ENCODE peak calls at places on chromosomes 1 and 21, in six cellular contexts. E, B, Z, Y, D and R are unnamed samples.
A peak's percentile ranks its signal among the peaks of the same experiment; 100 is the strongest.

GRCh38 chr1:158147396-158148353 is 33.0 kb upstream of the CD1D start:
- DNase-seq in E (no peak), B (no peak), Z (no peak), Y (peak; percentile 51), D (no peak), R (no peak)

GRCh38 chr1:42949312-42950145 is 9.1 kb downstream of the SLC2A1 start:
- DNase-seq in E (peak; percentile 39), B (no peak), Z (no peak), Y (no peak), D (no peak), R (no peak)

GRCh38 chr1:38046333-38046883 is at the start of gene POU3F1:
- DNase-seq in E (no peak), B (no peak), Z (peak; percentile 82), Y (no peak), D (no peak), R (no peak)

GRCh38 chr1:180927841-180928240 is 15.1 kb downstream of the KIAA1614 start:
- DNase-seq in E (no peak), B (no peak), Z (no peak), Y (no peak), D (no peak), R (no peak)

GRCh38 chr1:7549693-7550161 is 221.4 kb upstream of the VAMP3 start:
- DNase-seq in E (no peak), B (no peak), Z (no peak), Y (peak; percentile 73), D (peak; percentile 11), R (no peak)

GRCh38 chr1:207824691-207825090 is 72.8 kb downstream of the CD46 start:
- DNase-seq in E (no peak), B (no peak), Z (no peak), Y (peak; percentile 54), D (peak; percentile 26), R (no peak)

GRCh38 chr1:33709780-33710713 is 153.8 kb upstream of the HMGB4 start:
- DNase-seq in E (no peak), B (no peak), Z (no peak), Y (no peak), D (no peak), R (no peak)

GRCh38 chr1:204970897-204971296 is 72.1 kb upstream of the CNTN2 start:
- DNase-seq in E (no peak), B (no peak), Z (no peak), Y (no peak), D (no peak), R (no peak)

GRCh38 chr1:160664573-160665051 is 17.8 kb upstream of the SLAMF1 start:
- DNase-seq in E (no peak), B (no peak), Z (no peak), Y (no peak), D (no peak), R (peak; percentile 50)

GRCh38 chr1:216045400-216045799 is 377.8 kb downstream of the USH2A start:
- DNase-seq in E (no peak), B (no peak), Z (no peak), Y (peak; percentile 89), D (peak; percentile 1), R (no peak)

GRCh38 chr1:29713857-29714256 is 477.5 kb downstream of the PTPRU start:
- DNase-seq in E (no peak), B (no peak), Z (no peak), Y (peak; percentile 31), D (peak; percentile 22), R (no peak)

GRCh38 chr1:165129568-165130164 is 226.8 kb downstream of the LMX1A start:
- DNase-seq in E (peak; percentile 87), B (peak; percentile 88), Z (no peak), Y (peak; percentile 55), D (peak; percentile 47), R (peak; percentile 43)

GRCh38 chr1:33244809-33245186 is 11.5 kb upstream of the ZNF362 start:
- DNase-seq in E (no peak), B (no peak), Z (no peak), Y (no peak), D (no peak), R (no peak)

GRCh38 chr21:45530423-45531113 is 11.7 kb downstream of the SLC19A1 start:
- DNase-seq in E (no peak), B (no peak), Z (peak; percentile 71), Y (no peak), D (no peak), R (no peak)

GRCh38 chr1:70222716-70223235 is 1.6 kb downstream of the SRSF11 start:
- DNase-seq in E (no peak), B (no peak), Z (no peak), Y (no peak), D (no peak), R (no peak)

GRCh38 chr1:169509354-169509753 is 23.6 kb upstream of the SLC19A2 start:
- DNase-seq in E (no peak), B (no peak), Z (no peak), Y (no peak), D (no peak), R (no peak)

GRCh38 chr1:14437410-14437913 is 161.0 kb upstream of the KAZN start:
- DNase-seq in E (no peak), B (no peak), Z (no peak), Y (no peak), D (no peak), R (no peak)

GRCh38 chr1:37475380-37476086 is 1.2 kb downstream of the ZC3H12A start:
- DNase-seq in E (no peak), B (peak; percentile 25), Z (peak; percentile 81), Y (no peak), D (no peak), R (no peak)

DNA sequence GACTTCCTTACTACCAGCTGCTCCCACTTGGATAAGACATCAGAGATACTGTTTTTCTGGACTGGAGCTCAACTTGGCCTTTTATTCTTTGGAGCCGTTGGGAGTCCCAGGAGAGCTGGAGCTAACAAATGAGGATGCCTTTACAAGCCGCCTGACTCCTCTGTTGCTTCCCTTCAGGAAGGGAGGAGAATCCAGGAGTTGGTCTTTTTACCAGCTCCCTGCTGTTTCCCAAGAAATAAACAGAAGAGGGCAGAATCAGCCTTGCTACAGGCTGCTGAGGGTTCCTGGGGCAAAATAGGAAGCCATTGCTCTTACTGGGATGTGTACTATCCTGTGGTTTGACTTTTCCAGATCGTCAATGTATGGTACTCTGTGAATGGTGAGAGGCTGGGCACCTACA is 1.5 kb downstream of the EIF3I start:
- DNase-seq in E (no peak), B (no peak), Z (no peak), Y (no peak), D (peak; percentile 33), R (no peak)
- TF ChIP-seq CTCF in E (no peak), B (no peak), Z (no peak), Y (no peak), D (peak; percentile 28), R (no peak)

GRCh38 chr1:23959461-23960290 is at the start of gene PNRC2:
- DNase-seq in E (peak; percentile 98), B (peak; percentile 98), Z (peak; percentile 98), Y (peak; percentile 96), D (peak; percentile 95), R (peak; percentile 97)

GRCh38 chr1:23960291-23960718 is 677 bp downstream of the PNRC2 start:
- DNase-seq in E (no peak), B (peak; percentile 27), Z (no peak), Y (no peak), D (no peak), R (no peak)

GRCh38 chr1:23963617-23964234 is 4.1 kb downstream of the PNRC2 start:
- DNase-seq in E (no peak), B (no peak), Z (no peak), Y (no peak), D (no peak), R (no peak)

GRCh38 chr1:23957096-23957495 is 2.5 kb upstream of the PNRC2 start:
- DNase-seq in E (no peak), B (peak; percentile 28), Z (no peak), Y (peak; percentile 64), D (no peak), R (no peak)

GRCh38 chr1:23958810-23959460 is 693 bp upstream of the PNRC2 start:
- DNase-seq in E (peak; percentile 91), B (peak; percentile 92), Z (peak; percentile 96), Y (peak; percentile 88), D (peak; percentile 90), R (peak; percentile 91)
- TF ChIP-seq CTCF in E (peak; percentile 56), B (peak; percentile 48), Z (no peak), Y (peak; percentile 44), D (peak; percentile 63), R (no peak)

GRCh38 chr1:220908757-220909156 is 29.5 kb downstream of the HLX start:
- DNase-seq in E (no peak), B (peak; percentile 32), Z (no peak), Y (no peak), D (no peak), R (peak; percentile 27)
- TF ChIP-seq CTCF in E (peak; percentile 64), B (peak; percentile 61), Z (peak; percentile 54), Y (peak; percentile 67), D (peak; percentile 63), R (peak; percentile 13)

GRCh38 chr1:54808443-54809207 is 7.5 kb upstream of the TTC22 start:
- DNase-seq in E (no peak), B (no peak), Z (no peak), Y (no peak), D (no peak), R (no peak)
- TF ChIP-seq CTCF in E (peak; percentile 44), B (peak; percentile 13), Z (no peak), Y (no peak), D (peak; percentile 64), R (no peak)

GRCh38 chr1:82483146-82483545 is 682.4 kb downstream of the ADGRL2 start:
- DNase-seq in E (no peak), B (no peak), Z (no peak), Y (no peak), D (no peak), R (no peak)
- TF ChIP-seq CTCF in E (no peak), B (no peak), Z (no peak), Y (no peak), D (no peak), R (no peak)

DNA sequence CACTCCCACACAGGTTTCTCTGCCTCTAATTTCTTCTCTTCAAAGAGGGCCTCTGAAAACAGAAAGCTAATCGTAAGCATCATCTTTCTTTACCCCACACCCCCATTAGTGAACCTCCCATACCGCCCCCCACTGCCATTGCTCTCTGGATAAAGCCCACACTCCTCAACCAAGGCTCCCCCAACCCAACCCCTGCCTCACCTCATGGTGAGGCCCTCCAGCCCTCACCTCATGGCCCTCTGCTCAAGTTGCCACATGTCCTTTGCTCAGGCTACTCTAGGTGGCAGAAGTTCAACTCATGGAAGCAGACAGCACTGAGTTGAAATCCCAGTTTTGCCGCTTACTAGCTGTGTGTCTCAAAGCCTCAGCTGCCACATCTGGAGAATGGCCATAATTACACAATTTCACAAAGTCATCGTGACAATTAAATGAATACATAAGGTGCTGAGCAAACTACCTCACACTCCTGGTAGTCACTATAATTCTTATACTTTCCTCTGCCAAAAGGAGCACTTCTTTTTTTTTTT is 18.2 kb upstream of the WASF2 start:
- DNase-seq in E (no peak), B (no peak), Z (no peak), Y (peak; percentile 48), D (no peak), R (no peak)
- TF ChIP-seq CTCF in E (no peak), B (peak; percentile 7), Z (no peak), Y (peak; percentile 39), D (peak; percentile 18), R (no peak)